ENCODE peak calls at places on chromosome 18, in seven cellular contexts. L, Q, W, U, D, K and J are unnamed samples.

GRCh38 chr18:29083545-29083944 is 906.6 kb upstream of the CDH2 start:
- DNase-seq in U (no peak), W (no peak), L (no peak), D (no peak), Q (peak; percentile 2), K (peak; percentile 45), J (no peak)

GRCh38 chr18:11989174-11989573 is 7.9 kb downstream of the IMPA2 start:
- DNase-seq in K (no peak), Q (no peak), U (no peak), D (no peak), L (no peak), W (no peak), J (no peak)

GRCh38 chr18:24075731-24076130 is 61.2 kb downstream of the TTC39C start:
- DNase-seq in L (no peak), W (no peak), U (no peak), Q (no peak), D (peak; percentile 16), K (no peak), J (no peak)

GRCh38 chr18:63823516-63824219 is 48.5 kb downstream of the SERPINB7 start:
- DNase-seq in U (no peak), Q (peak; percentile 77), W (no peak), K (peak; percentile 23), L (no peak), D (peak; percentile 37), J (peak; percentile 94)

GRCh38 chr18:6875764-6876163 is 146.2 kb downstream of the ARHGAP28 start:
- DNase-seq in W (no peak), L (no peak), Q (no peak), U (no peak), D (no peak), K (no peak), J (no peak)

GRCh38 chr18:22466608-22467390 is 49.1 kb upstream of the CTAGE1 start:
- DNase-seq in D (peak; percentile 91), K (no peak), U (no peak), W (no peak), L (no peak), Q (peak; percentile 89), J (peak; percentile 85)

GRCh38 chr18:63882333-63883141 is 5.0 kb upstream of the SERPINB2 start:
- DNase-seq in L (no peak), D (peak; percentile 94), Q (peak; percentile 97), U (no peak), K (peak; percentile 94), W (no peak), J (peak; percentile 99)

GRCh38 chr18:3985664-3986063 is 469.4 kb downstream of the DLGAP1 start:
- DNase-seq in D (peak; percentile 92), L (no peak), K (no peak), U (no peak), Q (peak; percentile 94), W (no peak), J (no peak)

GRCh38 chr18:59123588-59124369 is 15.9 kb upstream of the SEC11C start:
- DNase-seq in W (no peak), U (no peak), D (peak; percentile 62), Q (peak; percentile 94), L (no peak), K (no peak), J (peak; percentile 77)

GRCh38 chr18:54689319-54689718 is 98.3 kb downstream of the DYNAP start:
- DNase-seq in W (no peak), Q (no peak), K (no peak), U (no peak), D (no peak), L (no peak), J (no peak)

GRCh38 chr18:48612917-48613316 is 74.1 kb downstream of the CTIF start:
- DNase-seq in L (no peak), Q (no peak), K (no peak), W (no peak), D (no peak), U (no peak), J (no peak)

GRCh38 chr18:24656571-24656971 is 196.1 kb downstream of the HRH4 start:
- DNase-seq in D (peak; percentile 95), U (no peak), W (no peak), Q (peak; percentile 94), L (no peak), K (no peak), J (no peak)

GRCh38 chr18:77133920-77134496 is 1.4 kb upstream of the MBP start:
- DNase-seq in W (no peak), U (no peak), L (no peak), K (peak; percentile 59), Q (no peak), D (no peak), J (peak; percentile 43)

GRCh38 chr18:62523631-62524442 is 1.0 kb downstream of the ZCCHC2 start:
- DNase-seq in D (peak; percentile 70), L (peak; percentile 49), U (no peak), W (no peak), Q (peak; percentile 52), K (peak; percentile 77), J (peak; percentile 76)

GRCh38 chr18:26458526-26459232 is 89.7 kb downstream of the KCTD1 start:
- DNase-seq in U (no peak), K (no peak), W (no peak), L (no peak), Q (peak; percentile 80), D (no peak), J (no peak)

DNA sequence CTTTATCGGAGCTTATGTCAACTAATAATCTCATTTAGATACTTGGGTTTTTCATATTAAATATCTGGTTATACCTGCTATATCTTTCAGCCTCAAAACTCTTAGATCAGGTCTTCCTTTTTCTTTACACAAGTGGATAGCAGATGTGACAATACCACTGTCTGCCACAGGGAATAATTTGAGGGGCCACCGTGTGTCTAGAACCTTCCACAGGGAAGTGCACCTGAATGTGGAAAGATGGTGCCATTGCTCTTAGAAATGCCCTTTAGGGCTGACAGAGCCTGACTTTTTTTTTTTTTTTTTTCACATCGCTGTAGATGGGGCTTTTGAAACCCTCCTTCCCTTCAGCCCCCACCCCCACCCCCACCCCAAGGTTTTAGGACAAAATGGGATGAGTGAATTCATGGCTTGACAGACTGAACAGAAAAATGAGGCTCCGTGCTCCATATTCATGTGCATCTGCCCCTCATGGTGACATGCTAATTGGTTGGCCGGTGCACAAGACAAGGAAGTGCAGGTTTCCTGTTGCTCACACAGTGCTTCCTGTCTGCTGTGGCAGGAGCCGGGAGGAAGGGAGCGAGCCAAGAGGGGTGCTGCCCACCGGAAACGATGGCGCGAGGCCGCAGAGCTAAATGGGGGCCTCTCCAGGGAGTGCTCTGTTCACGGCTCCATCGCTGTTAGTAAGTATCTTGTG is 246.0 kb downstream of the LDLRAD4 start:
- DNase-seq in W (no peak), L (no peak), K (no peak), Q (no peak), D (no peak), U (no peak), J (no peak)
- H3K4me2 ChIP-seq in W (no peak overlapping the region), L (no peak overlapping the region), K (no peak overlapping the region), Q (no peak overlapping the region), D (no peak overlapping the region), U (no peak overlapping the region), J (no peak overlapping the region)

GRCh38 chr18:32553174-32553573 is 82.5 kb upstream of the GAREM1 start:
- DNase-seq in U (no peak), Q (no peak), K (no peak), D (no peak), L (no peak), W (no peak), J (no peak)
- H3K18ac ChIP-seq in U (no peak overlapping the region), Q (no peak overlapping the region), K (no peak overlapping the region), D (no peak overlapping the region), L (no peak overlapping the region), W (no peak overlapping the region), J (no peak overlapping the region)

GRCh38 chr18:68542818-68543217 is 172.1 kb downstream of the TMX3 start:
- DNase-seq in K (no peak), D (no peak), L (no peak), W (no peak), Q (no peak), U (no peak), J (no peak)
- H2AK5ac ChIP-seq in K (no peak overlapping the region), D (no peak overlapping the region), L (no peak overlapping the region), W (no peak overlapping the region), Q (no peak overlapping the region), U (no peak overlapping the region), J (no peak overlapping the region)

GRCh38 chr18:36330435-36331049 is 33.0 kb downstream of the FHOD3 start:
- DNase-seq in K (no peak), U (no peak), L (peak; percentile 26), W (no peak), Q (peak; percentile 32), D (no peak), J (no peak)

GRCh38 chr18:36331541-36331971 is 34.0 kb downstream of the FHOD3 start:
- DNase-seq in L (no peak), D (no peak), K (no peak), W (no peak), Q (no peak), U (no peak), J (no peak)

GRCh38 chr18:36328916-36329315 is 31.4 kb downstream of the FHOD3 start:
- DNase-seq in K (no peak), L (no peak), W (no peak), D (no peak), Q (no peak), U (no peak), J (no peak)

GRCh38 chr18:36328385-36328858 is 30.9 kb downstream of the FHOD3 start:
- DNase-seq in W (no peak), U (no peak), D (no peak), Q (no peak), K (no peak), L (peak; percentile 14), J (no peak)

GRCh38 chr18:36329684-36330434 is 32.3 kb downstream of the FHOD3 start:
- DNase-seq in W (no peak), D (no peak), L (peak; percentile 37), K (peak; percentile 33), U (peak; percentile 46), Q (peak; percentile 58), J (no peak)
- H3K4me2 ChIP-seq in W (no peak overlapping the region), D (no peak overlapping the region), L (no peak overlapping the region), K (no peak overlapping the region), U (peak overlapping the region; percentile 11), Q (no peak overlapping the region), J (no peak overlapping the region)

DNA sequence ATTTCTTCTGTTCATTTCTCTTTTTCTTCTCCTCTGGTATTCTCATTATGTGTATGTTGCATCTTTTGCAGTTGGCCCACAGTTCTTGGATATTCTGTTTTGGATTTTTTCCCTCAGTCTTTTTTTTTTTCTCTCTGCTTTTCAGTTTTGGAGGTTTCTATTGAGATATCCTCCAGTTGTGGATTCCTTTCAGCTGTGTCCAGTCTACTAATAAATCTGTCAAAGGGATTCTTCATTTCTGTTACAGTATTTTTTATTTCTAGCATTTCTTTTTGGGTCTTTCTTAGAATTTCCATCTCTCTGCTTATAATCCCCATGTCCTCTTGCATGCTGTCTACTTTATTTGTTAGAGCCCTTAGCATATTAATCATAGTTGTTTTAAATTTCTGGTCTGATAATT is 6.3 kb upstream of the MEP1B start:
- DNase-seq in D (no peak), U (no peak), K (no peak), W (no peak), L (no peak), Q (no peak), J (no peak)
- H3K18ac ChIP-seq in D (no peak overlapping the region), U (no peak overlapping the region), K (no peak overlapping the region), W (no peak overlapping the region), L (no peak overlapping the region), Q (no peak overlapping the region), J (no peak overlapping the region)